ENCODE peak calls at places on chromosomes 4 and X, in nine cellular contexts. H is psoas muscle, I is SK-N-SH, Z is Peyer's patch, S is fibroblast of the aortic adventitia, A is fibroblast of lung, N is astrocyte of the cerebellum, C is left ventricle myocardium inferior, Y is AG09319. T is an unnamed sample.

GRCh38 chr4:56742080-56742871 is 61.2 kb upstream of the HOPX start:
- DNase-seq in H (no peak), I (no peak), Z (no peak), S (peak; percentile 14), A (peak; percentile 74), N (no peak), C (no peak), Y (no peak), T (no peak)

GRCh38 chr4:86160423-86160822 is 199.4 kb downstream of the MAPK10 start:
- DNase-seq in H (no peak), I (no peak), Z (no peak), S (no peak), A (peak; percentile 76), N (no peak), C (no peak), Y (no peak), T (no peak)

GRCh38 chr4:171130126-171130801 is 682.9 kb upstream of the GALNTL6 start:
- DNase-seq in H (no peak), I (no peak), Z (no peak), S (no peak), A (no peak), N (no peak), C (no peak), Y (no peak), T (no peak)

GRCh38 chrX:40945366-40945713 is 139.9 kb upstream of the USP9X start:
- DNase-seq in H (no peak), I (no peak), Z (peak; percentile 67), S (peak; percentile 83), A (peak; percentile 87), N (peak; percentile 62), C (no peak), Y (no peak), T (no peak)

GRCh38 chr4:143531773-143532491 is 18.4 kb downstream of the SMARCA5 start:
- DNase-seq in H (no peak), I (no peak), Z (no peak), S (peak; percentile 62), A (peak; percentile 20), N (peak; percentile 3), C (no peak), Y (no peak), T (no peak)

GRCh38 chr4:26377352-26378311 is 56.8 kb downstream of the RBPJ start:
- DNase-seq in H (no peak), I (no peak), Z (no peak), S (no peak), A (peak; percentile 27), N (no peak), C (no peak), Y (no peak), T (no peak)

GRCh38 chr4:12409507-12410190 is 981.0 kb upstream of the HS3ST1 start:
- DNase-seq in H (no peak), I (no peak), Z (no peak), S (peak; percentile 80), A (peak; percentile 1), N (no peak), C (no peak), Y (no peak), T (no peak)

GRCh38 chrX:10190367-10190766 is 33.6 kb downstream of the CLCN4 start:
- DNase-seq in H (no peak), I (peak; percentile 59), Z (peak; percentile 63), S (peak; percentile 88), A (peak; percentile 73), N (peak; percentile 64), C (no peak), Y (peak; percentile 59), T (no peak)

GRCh38 chr4:47002593-47002992 is 9.2 kb upstream of the GABRA4 start:
- DNase-seq in H (no peak), I (no peak), Z (no peak), S (peak; percentile 30), A (peak; percentile 29), N (peak; percentile 8), C (no peak), Y (no peak), T (no peak)
- TF ChIP-seq CTCF in H (no peak), I (peak; percentile 44), Z (peak; percentile 28), S (peak; percentile 55), A (peak; percentile 74), N (peak; percentile 60), C (peak; percentile 55), Y (no peak), T (no peak)

DNA sequence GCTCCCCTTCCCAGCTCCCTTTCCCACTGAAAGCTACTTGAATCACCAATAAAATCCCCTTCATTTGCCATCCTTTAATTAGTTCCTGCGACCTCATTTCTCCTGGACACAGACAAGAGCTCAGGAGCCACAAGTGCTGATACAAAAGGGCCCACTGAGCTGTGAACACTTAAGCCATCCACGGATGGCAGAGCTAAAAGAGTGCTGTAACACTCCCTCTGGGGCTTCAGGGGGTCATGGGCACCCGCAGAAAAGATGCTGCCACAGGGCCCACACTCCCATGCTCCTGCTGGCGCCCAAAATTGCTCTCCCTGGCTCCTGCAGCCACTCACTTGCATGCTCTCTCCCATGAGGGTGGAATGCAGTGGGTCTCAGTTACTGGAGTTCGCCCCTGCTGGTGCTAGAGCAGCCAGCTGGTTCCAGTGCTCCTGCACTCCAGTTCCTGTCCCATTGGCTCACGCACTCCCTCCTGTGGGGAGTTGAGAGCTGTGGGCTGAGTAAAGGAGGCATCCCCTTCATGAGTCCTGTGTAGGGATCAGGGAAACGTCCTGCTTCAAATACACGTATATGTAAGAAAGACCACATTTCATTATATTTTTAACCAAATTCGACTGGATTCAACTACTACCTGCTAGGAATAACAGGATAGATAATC is 1291.0 kb downstream of the ARAP2 start:
- DNase-seq in H (no peak), I (peak; percentile 4), Z (no peak), S (no peak), A (no peak), N (no peak), C (no peak), Y (no peak), T (no peak)
- TF ChIP-seq CTCF in H (no peak), I (peak; percentile 17), Z (no peak), S (no peak), A (no peak), N (no peak), C (no peak), Y (no peak), T (no peak)

GRCh38 chr4:168318266-168318895 is at the start of gene DDX60:
- DNase-seq in H (peak; percentile 68), I (peak; percentile 74), Z (peak; percentile 94), S (peak; percentile 81), A (peak; percentile 73), N (peak; percentile 55), C (peak; percentile 74), Y (peak; percentile 29), T (peak; percentile 41)
- TF ChIP-seq CTCF in H (peak; percentile 51), I (peak; percentile 64), Z (peak; percentile 68), S (peak; percentile 68), A (peak; percentile 52), N (peak; percentile 14), C (peak; percentile 73), Y (peak; percentile 62), T (no peak)

GRCh38 chr4:24032371-24032989 is 142.6 kb upstream of the PPARGC1A start:
- DNase-seq in H (peak; percentile 14), I (peak; percentile 4), Z (no peak), S (no peak), A (no peak), N (no peak), C (no peak), Y (no peak), T (no peak)
- TF ChIP-seq CTCF in H (peak; percentile 37), I (peak; percentile 27), Z (peak; percentile 34), S (no peak), A (peak; percentile 25), N (peak; percentile 17), C (peak; percentile 57), Y (peak; percentile 19), T (no peak)

GRCh38 chr4:121946644-121947043 is 5.2 kb downstream of the TRPC3 start:
- DNase-seq in H (no peak), I (no peak), Z (no peak), S (no peak), A (no peak), N (no peak), C (no peak), Y (no peak), T (no peak)

GRCh38 chr4:121939690-121940089 is 12.2 kb downstream of the TRPC3 start:
- DNase-seq in H (no peak), I (no peak), Z (no peak), S (no peak), A (no peak), N (no peak), C (no peak), Y (no peak), T (no peak)

GRCh38 chr4:121938282-121939092 is 13.4 kb downstream of the TRPC3 start:
- DNase-seq in H (no peak), I (no peak), Z (no peak), S (no peak), A (peak; percentile 7), N (no peak), C (no peak), Y (no peak), T (no peak)

DNA sequence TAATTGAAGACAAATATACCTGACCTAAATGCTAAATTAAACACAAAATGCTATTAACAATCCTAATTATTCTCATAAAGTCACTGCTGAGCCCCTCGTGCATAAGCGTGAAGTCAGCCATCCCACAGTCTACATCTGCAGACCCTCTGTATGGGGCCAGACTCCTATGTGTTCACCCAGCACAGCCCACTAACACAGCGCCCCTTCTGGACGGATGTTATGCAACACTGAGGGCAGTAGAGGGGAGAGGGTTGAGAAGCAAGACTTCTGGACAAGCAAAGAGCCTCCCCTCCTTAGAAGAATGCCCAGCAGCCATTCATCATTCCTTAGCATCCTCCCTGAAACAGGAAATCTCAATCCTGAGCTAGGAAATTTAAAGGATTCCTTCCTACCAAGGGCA is 7.9 kb downstream of the TRPC3 start:
- DNase-seq in H (no peak), I (peak; percentile 48), Z (no peak), S (no peak), A (no peak), N (no peak), C (no peak), Y (no peak), T (no peak)
- TF ChIP-seq CTCF in H (no peak), I (peak; percentile 56), Z (no peak), S (peak; percentile 33), A (peak; percentile 30), N (peak; percentile 27), C (no peak), Y (peak; percentile 14), T (no peak)

GRCh38 chrX:109508915-109509314 is 27.0 kb upstream of the GUCY2F start:
- DNase-seq in H (no peak), I (no peak), Z (no peak), S (no peak), A (no peak), N (no peak), C (no peak), Y (no peak), T (no peak)
- TF ChIP-seq CTCF in H (no peak), I (no peak), Z (no peak), S (peak; percentile 13), A (no peak), N (no peak), C (no peak), Y (no peak), T (no peak)

GRCh38 chr4:176742211-176742610 is 50.5 kb downstream of the VEGFC start:
- DNase-seq in H (no peak), I (no peak), Z (no peak), S (no peak), A (no peak), N (no peak), C (no peak), Y (no peak), T (no peak)
- TF ChIP-seq CTCF in H (no peak), I (no peak), Z (no peak), S (no peak), A (no peak), N (no peak), C (no peak), Y (no peak), T (no peak)